ENCODE peak calls at places on chromosomes 5 and 9, in seven cellular contexts. W, R, N, Z, C, M and B are unnamed samples.

GRCh38 chr5:17415282-17415681 is 82.7 kb upstream of the TAF11L2 start:
- DNase-seq in N (no peak), R (no peak), Z (no peak), M (no peak), C (no peak), W (peak; percentile 74), B (peak; percentile 81)

GRCh38 chr5:81778642-81779041 is 27.7 kb upstream of the SSBP2 start:
- DNase-seq in M (no peak), R (peak; percentile 71), C (peak; percentile 34), N (no peak), Z (no peak), W (no peak), B (no peak)

GRCh38 chr9:109270971-109271900 is 49.6 kb downstream of the EPB41L4B start:
- DNase-seq in R (no peak), Z (no peak), C (peak; percentile 62), M (no peak), N (no peak), W (no peak), B (no peak)

GRCh38 chr5:6780802-6781391 is 67.7 kb downstream of the TENT4A start:
- DNase-seq in C (peak; percentile 29), Z (peak; percentile 52), W (peak; percentile 74), R (no peak), M (peak; percentile 38), N (no peak), B (no peak)

GRCh38 chr9:106092083-106092482 is 397.7 kb downstream of the TMEM38B start:
- DNase-seq in R (no peak), Z (no peak), W (no peak), M (no peak), N (no peak), C (no peak), B (no peak)

GRCh38 chr9:75053869-75054268 is 25.8 kb upstream of the CARNMT1 start:
- DNase-seq in N (no peak), R (no peak), C (peak; percentile 50), Z (no peak), M (no peak), W (no peak), B (no peak)

GRCh38 chr9:4670591-4670990 is 4.3 kb upstream of the SPATA6L start:
- DNase-seq in Z (no peak), R (no peak), C (no peak), N (no peak), M (no peak), W (no peak), B (no peak)

GRCh38 chr5:154642499-154643245 is 112.5 kb upstream of the LARP1 start:
- DNase-seq in N (no peak), R (peak; percentile 55), C (peak; percentile 35), Z (peak; percentile 56), M (peak; percentile 16), W (peak; percentile 64), B (peak; percentile 31)

GRCh38 chr5:164504141-164504772 is 998.8 kb downstream of the MAT2B start:
- DNase-seq in W (peak; percentile 78), R (peak; percentile 62), Z (peak; percentile 68), N (peak; percentile 71), C (peak; percentile 56), M (peak; percentile 4), B (peak; percentile 63)

GRCh38 chr9:126108240-126108639 is 218.4 kb upstream of the MVB12B start:
- DNase-seq in Z (no peak), W (peak; percentile 69), M (no peak), R (peak; percentile 32), N (peak; percentile 33), C (no peak), B (peak; percentile 76)
- TF ChIP-seq EZH2 in Z (no peak), W (no peak), M (no peak), R (no peak), N (no peak), C (no peak), B (no peak)

GRCh38 chr9:133359420-133360175 is 3.2 kb downstream of the SURF2 start:
- DNase-seq in N (peak; percentile 59), W (peak; percentile 72), C (no peak), Z (no peak), R (peak; percentile 46), M (no peak), B (peak; percentile 66)
- H3K36me3 ChIP-seq in N (no peaks in the 10 kb centered on the region), W (peaks cover 19% of the 10 kb centered on the region), C (peaks cover 5% of the 10 kb centered on the region), Z (peaks cover 11% of the 10 kb centered on the region), R (peaks cover 44% of the 10 kb centered on the region), M (peaks cover 19% of the 10 kb centered on the region), B (no peaks in the 10 kb centered on the region)

GRCh38 chr9:131419716-131420115 is 25.8 kb downstream of the PRRC2B start:
- DNase-seq in Z (no peak), R (no peak), C (no peak), W (no peak), M (no peak), N (no peak), B (no peak)

GRCh38 chr9:131416509-131416908 is 22.6 kb downstream of the PRRC2B start:
- DNase-seq in R (no peak), Z (no peak), W (no peak), N (no peak), C (no peak), M (no peak), B (no peak)

GRCh38 chr9:131417264-131418142 is 23.6 kb downstream of the PRRC2B start:
- DNase-seq in R (no peak), N (no peak), Z (no peak), C (no peak), M (no peak), W (no peak), B (no peak)

GRCh38 chr9:131419029-131419614 is 25.2 kb downstream of the PRRC2B start:
- DNase-seq in C (no peak), W (no peak), R (peak; percentile 75), Z (no peak), M (no peak), N (no peak), B (no peak)

DNA sequence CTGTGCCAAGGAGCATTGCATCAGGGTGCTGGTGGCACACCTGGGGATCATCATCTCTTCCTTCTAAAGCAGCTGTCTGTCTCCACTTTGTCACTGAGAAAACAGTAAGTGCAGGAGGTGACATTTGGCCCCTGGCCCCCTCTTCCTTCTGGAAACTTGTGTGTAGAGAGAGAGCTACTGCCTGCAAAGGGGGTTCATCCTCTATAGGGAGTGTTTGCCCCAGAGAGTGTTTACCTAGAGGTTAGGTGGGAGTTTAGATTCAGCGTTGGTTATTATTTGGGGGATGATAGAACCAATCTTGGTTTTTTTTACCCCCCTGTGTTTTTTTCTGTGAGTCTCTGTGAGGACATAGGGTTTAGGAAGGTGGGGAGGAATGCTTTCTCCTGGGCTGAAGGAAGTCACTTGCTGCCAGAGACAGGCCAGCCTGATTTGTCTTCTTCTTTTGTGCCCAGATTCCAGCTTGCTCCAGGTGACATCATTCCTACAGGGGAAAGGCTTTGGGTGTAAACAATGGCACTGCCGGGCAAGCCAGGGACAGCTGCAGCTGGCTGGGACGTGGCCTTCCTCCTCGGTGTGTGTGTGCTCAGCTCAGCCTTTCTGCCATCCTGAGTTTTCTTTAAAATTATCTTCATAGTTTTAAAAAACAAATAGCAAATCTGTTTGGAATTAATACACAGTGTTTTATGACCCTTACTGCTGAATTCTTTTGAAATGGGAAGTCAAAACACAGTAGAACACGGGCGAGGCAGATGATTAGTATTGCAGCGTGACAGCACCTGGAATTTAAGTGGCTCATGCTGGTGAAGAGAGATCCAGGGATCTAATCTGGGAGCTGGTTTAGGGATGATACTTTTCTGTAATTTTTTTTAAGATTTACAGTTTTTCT is 24.5 kb downstream of the PRRC2B start:
- DNase-seq in C (no peak), N (peak; percentile 49), W (peak; percentile 66), M (no peak), R (peak; percentile 51), Z (no peak), B (peak; percentile 75)
- TF ChIP-seq EZH2phosphoT487 in C (no peak), N (no peak), W (no peak), M (no peak), R (no peak), Z (no peak), B (no peak)

GRCh38 chr9:130662099-130662926 is 2.1 kb upstream of the PRDM12 start:
- DNase-seq in R (no peak), M (no peak), C (no peak), W (peak; percentile 61), N (no peak), Z (no peak), B (peak; percentile 65)
- TF ChIP-seq EZH2 in R (peak; percentile 97), M (no peak), C (no peak), W (peak; percentile 71), N (no peak), Z (no peak), B (no peak)

DNA sequence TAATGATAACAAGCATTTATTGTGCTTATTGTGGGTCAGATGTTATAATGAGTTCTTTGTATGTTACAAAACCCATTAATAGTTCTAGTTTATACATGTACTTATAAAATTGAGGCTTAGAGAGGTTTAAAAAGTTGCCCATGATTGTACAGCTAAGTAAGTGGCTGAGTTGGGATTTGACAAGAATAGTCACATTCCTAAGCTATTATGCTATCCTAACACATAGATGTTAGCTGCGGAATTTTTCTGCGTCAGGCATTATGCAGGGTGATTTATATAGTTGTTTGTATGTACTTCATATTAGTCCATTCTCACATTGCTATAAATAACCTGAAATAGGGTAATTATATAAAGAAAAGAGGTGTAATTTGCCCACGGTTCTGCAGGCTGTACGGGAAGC is 12.5 kb downstream of the COMMD10 start:
- DNase-seq in R (no peak), N (no peak), W (no peak), C (no peak), Z (no peak), M (no peak), B (no peak)
- H3K36me3 ChIP-seq in R (peaks cover 33% of the 10 kb centered on the region), N (no peaks in the 10 kb centered on the region), W (peaks cover 20% of the 10 kb centered on the region), C (peaks cover 3% of the 10 kb centered on the region), Z (peaks cover 8% of the 10 kb centered on the region), M (peaks cover 9% of the 10 kb centered on the region), B (peaks cover 7% of the 10 kb centered on the region)

DNA sequence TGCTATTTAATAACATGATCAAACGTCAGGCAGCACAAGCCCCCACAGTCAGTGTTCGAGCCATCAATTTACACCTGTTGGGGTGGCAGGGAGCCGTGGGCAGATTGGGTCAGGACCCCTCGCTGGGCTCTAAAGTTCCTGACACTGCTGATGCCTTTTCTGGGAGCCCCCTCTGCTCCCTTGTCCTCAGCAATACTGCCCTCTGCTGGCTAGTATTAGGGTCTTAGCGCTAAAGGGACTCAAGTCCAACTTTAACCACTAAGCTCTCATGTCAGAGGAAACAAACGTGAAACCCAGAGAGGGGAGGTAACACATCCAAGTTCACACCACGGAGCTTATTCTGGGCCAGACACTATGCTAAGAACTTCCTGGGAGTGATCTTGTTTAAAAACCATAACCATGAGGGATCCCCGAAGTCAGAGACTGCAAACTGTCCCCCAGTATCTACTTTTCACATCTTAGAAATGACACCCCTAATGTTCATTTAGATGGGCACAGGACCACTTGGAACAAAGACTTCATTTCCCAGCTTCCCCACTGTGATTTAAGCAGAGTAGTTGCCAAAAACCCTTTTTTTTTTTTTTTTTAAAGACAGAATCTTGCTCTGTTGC is 20.4 kb downstream of the ANKS6 start:
- DNase-seq in N (peak; percentile 86), R (peak; percentile 75), W (peak; percentile 96), C (peak; percentile 62), M (peak; percentile 60), Z (peak; percentile 64), B (peak; percentile 89)
- TF ChIP-seq EZH2phosphoT487 in N (no peak), R (no peak), W (no peak), C (no peak), M (no peak), Z (no peak), B (no peak)